ENCODE peak calls at places on chromosomes 12 and 14, in seven cellular contexts. T, Y, M, L, S, Q and C are unnamed samples. For H3K4me1, the result is how much of the 10 kb centered on the place peaks cover.

GRCh38 chr12:91211869-91212268 is 29.3 kb upstream of the DCN start:
- DNase-seq in T (no peak), Y (no peak), M (no peak), L (no peak), S (no peak), Q (no peak), C (no peak)

GRCh38 chr12:130632582-130633174 is 83.4 kb downstream of the RIMBP2 start:
- DNase-seq in T (no peak), Y (no peak), M (no peak), L (no peak), S (no peak), Q (no peak), C (no peak)

GRCh38 chr14:104294983-104295680 is 156.7 kb downstream of the KIF26A start:
- DNase-seq in T (no peak), Y (no peak), M (no peak), L (no peak), S (no peak), Q (no peak), C (peak)

GRCh38 chr12:52243774-52244614 is 11.0 kb downstream of the KRT7 start:
- DNase-seq in T (peak), Y (peak), M (peak), L (peak), S (peak), Q (peak), C (peak)

GRCh38 chr14:71592361-71592760 is 339.9 kb upstream of the RGS6 start:
- DNase-seq in T (no peak), Y (no peak), M (no peak), L (no peak), S (no peak), Q (no peak), C (no peak)

GRCh38 chr12:100716658-100716948 is 78.0 kb upstream of the ANO4 start:
- DNase-seq in T (no peak), Y (no peak), M (no peak), L (no peak), S (peak), Q (no peak), C (no peak)

GRCh38 chr14:24818823-24819341 is 184.9 kb upstream of the GZMB start:
- DNase-seq in T (no peak), Y (no peak), M (no peak), L (no peak), S (no peak), Q (no peak), C (peak)

GRCh38 chr12:102031852-102032251 is 29.9 kb downstream of the WASHC3 start:
- DNase-seq in T (no peak), Y (no peak), M (no peak), L (no peak), S (no peak), Q (no peak), C (no peak)

GRCh38 chr12:70609739-70610491 is 27.3 kb downstream of the PTPRB start:
- DNase-seq in T (peak), Y (peak), M (no peak), L (no peak), S (peak), Q (peak), C (peak)

GRCh38 chr12:43835656-43836454 is at the start of gene TMEM117:
- DNase-seq in T (peak), Y (peak), M (peak), L (peak), S (peak), Q (peak), C (peak)

GRCh38 chr12:26043139-26044006 is 81.5 kb downstream of the BHLHE41 start:
- DNase-seq in T (no peak), Y (no peak), M (no peak), L (no peak), S (peak), Q (no peak), C (no peak)
- H3K4me1 ChIP-seq in T (under half), Y (under half), M (under half), L (under half), S (under half), Q (under half), C (under half)

DNA sequence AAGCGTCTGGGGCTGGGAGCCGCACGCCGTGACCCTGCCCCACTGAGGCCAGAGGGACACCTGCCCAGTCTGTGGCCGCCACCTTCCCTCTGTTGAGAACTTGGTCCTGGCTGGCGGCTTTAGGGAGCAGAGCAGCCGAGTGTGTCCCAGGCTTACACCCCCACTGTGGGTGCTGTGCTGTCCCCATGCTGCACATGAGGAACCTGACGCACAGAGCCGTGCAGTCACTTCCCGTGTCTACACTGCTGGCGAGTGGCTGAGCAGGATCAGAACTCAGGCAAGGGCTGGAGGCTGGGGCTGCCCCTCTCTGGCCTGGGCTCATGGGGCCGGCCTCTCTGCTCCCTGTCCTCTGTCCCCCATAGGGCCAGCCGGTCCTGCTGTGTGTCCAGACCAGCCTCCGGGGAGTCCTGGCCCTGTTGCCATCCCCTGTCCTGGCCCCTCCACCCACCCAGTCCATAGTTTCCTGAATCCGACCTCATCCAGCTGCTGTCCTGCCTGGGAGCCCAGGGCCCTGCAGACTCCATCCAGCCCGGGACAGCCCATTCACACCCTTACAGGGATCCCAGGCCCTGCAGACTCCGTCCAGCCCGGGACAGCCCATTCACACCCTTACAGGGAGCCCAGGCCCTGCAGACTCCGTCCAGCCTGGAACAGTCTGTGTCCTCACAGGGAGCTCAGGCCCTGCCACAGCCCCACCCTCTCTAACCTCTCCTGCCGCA is 10.3 kb downstream of the FBRSL1 start:
- DNase-seq in T (no peak), Y (no peak), M (no peak), L (no peak), S (no peak), Q (no peak), C (no peak)
- H3K4me1 ChIP-seq in T (under half), Y (half or more), M (half or more), L (half or more), S (under half), Q (under half), C (half or more)

DNA sequence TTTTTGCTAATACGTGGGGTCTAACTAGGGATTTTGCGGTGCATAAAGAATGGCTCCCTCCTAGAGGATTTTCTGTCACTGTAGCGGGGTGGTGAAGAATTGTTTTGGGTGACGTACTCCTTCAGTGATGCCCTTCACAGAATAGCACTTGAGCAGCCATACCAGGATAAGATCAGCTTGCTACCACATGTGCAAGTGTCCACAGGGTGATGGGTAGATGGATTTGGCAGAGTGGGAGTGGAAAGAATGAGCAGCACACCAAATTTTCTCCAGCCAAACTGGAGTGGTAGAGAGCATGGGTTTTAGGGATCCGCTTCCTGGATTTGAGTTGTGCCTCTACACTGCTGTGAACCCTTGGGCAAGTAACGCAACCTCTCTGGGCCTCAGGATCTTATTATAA is 2.3 kb downstream of the TCP11L2 start:
- DNase-seq in T (no peak), Y (no peak), M (no peak), L (no peak), S (no peak), Q (no peak), C (no peak)
- H3K4me1 ChIP-seq in T (under half), Y (half or more), M (under half), L (half or more), S (under half), Q (under half), C (under half)

DNA sequence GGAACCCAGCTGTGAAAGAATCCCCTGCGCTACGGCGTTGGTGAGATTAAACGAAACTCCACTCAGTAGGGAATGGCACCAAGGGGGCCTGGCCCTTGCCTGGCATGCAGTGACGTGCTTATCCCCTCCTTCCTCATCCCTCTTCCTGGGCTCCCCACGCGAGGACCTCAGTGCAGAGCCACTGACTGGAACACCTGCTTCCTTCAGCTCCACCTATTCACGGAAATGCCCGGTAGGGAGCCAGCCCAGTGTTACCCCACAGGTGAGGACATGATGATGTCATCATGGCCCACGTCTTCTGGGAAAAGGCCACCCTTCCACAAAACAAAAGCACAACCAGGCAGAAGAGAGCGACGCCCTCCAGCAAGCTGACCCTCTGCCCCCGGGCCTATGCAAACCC is 42.2 kb downstream of the CCDC85C start:
- DNase-seq in T (no peak), Y (no peak), M (no peak), L (no peak), S (no peak), Q (no peak), C (no peak)
- H3K4me1 ChIP-seq in T (under half), Y (under half), M (under half), L (under half), S (under half), Q (under half), C (under half)

GRCh38 chr12:10405294-10405693 is 4.3 kb downstream of the KLRC4 start:
- DNase-seq in T (no peak), Y (no peak), M (no peak), L (no peak), S (no peak), Q (no peak), C (no peak)
- H3K4me1 ChIP-seq in T (under half), Y (under half), M (under half), L (under half), S (under half), Q (under half), C (under half)